ENCODE peak calls at places on chromosomes 13 and 19, in nine cellular contexts. One of them, this sample, is unnamed. For H3K27me3, the result is how much of the 10 kb centered on the place peaks cover.

GRCh38 chr13:111492341-111492945 is 172.0 kb downstream of the TEX29 start:
- DNase-seq in AG04450: no peak
- DNase-seq in prostate gland: no peak
- DNase-seq in heart right ventricle: no peak
- DNase-seq in left ventricle myocardium inferior: no peak
- DNase-seq in dorsolateral prefrontal cortex: peak
- DNase-seq in fibroblast of lung: no peak
- DNase-seq in transverse colon: no peak
- DNase-seq in upper lobe of left lung: no peak
- DNase-seq in this sample: no peak

GRCh38 chr13:73732350-73732749 is 401.9 kb downstream of the KLF12 start:
- DNase-seq in AG04450: no peak
- DNase-seq in prostate gland: no peak
- DNase-seq in heart right ventricle: no peak
- DNase-seq in left ventricle myocardium inferior: no peak
- DNase-seq in dorsolateral prefrontal cortex: no peak
- DNase-seq in fibroblast of lung: no peak
- DNase-seq in transverse colon: no peak
- DNase-seq in upper lobe of left lung: no peak
- DNase-seq in this sample: no peak

GRCh38 chr13:50131998-50132936 is 117.0 kb downstream of the KCNRG start:
- DNase-seq in AG04450: no peak
- DNase-seq in prostate gland: no peak
- DNase-seq in heart right ventricle: no peak
- DNase-seq in left ventricle myocardium inferior: no peak
- DNase-seq in dorsolateral prefrontal cortex: no peak
- DNase-seq in fibroblast of lung: no peak
- DNase-seq in transverse colon: no peak
- DNase-seq in upper lobe of left lung: no peak
- DNase-seq in this sample: no peak

GRCh38 chr19:44745386-44745831 is 3.1 kb upstream of the BCL3 start:
- DNase-seq in AG04450: no peak
- DNase-seq in prostate gland: peak
- DNase-seq in heart right ventricle: peak
- DNase-seq in left ventricle myocardium inferior: peak
- DNase-seq in dorsolateral prefrontal cortex: no peak
- DNase-seq in fibroblast of lung: peak
- DNase-seq in transverse colon: peak
- DNase-seq in upper lobe of left lung: peak
- DNase-seq in this sample: no peak

GRCh38 chr19:42850981-42851717 is 28.4 kb downstream of the PSG1 start:
- DNase-seq in AG04450: peak
- DNase-seq in prostate gland: no peak
- DNase-seq in heart right ventricle: peak
- DNase-seq in left ventricle myocardium inferior: peak
- DNase-seq in dorsolateral prefrontal cortex: no peak
- DNase-seq in fibroblast of lung: peak
- DNase-seq in transverse colon: peak
- DNase-seq in upper lobe of left lung: no peak
- DNase-seq in this sample: no peak

GRCh38 chr19:49555600-49556411 is 24.6 kb downstream of the NOSIP start:
- DNase-seq in AG04450: no peak
- DNase-seq in prostate gland: no peak
- DNase-seq in heart right ventricle: no peak
- DNase-seq in left ventricle myocardium inferior: peak
- DNase-seq in dorsolateral prefrontal cortex: no peak
- DNase-seq in fibroblast of lung: peak
- DNase-seq in transverse colon: peak
- DNase-seq in upper lobe of left lung: peak
- DNase-seq in this sample: no peak

GRCh38 chr19:58153386-58153785 is 2.8 kb upstream of the ZNF329 start:
- DNase-seq in AG04450: no peak
- DNase-seq in prostate gland: no peak
- DNase-seq in heart right ventricle: no peak
- DNase-seq in left ventricle myocardium inferior: no peak
- DNase-seq in dorsolateral prefrontal cortex: no peak
- DNase-seq in fibroblast of lung: no peak
- DNase-seq in transverse colon: no peak
- DNase-seq in upper lobe of left lung: no peak
- DNase-seq in this sample: no peak

GRCh38 chr13:113419531-113420183 is 33.6 kb downstream of the ADPRHL1 start:
- DNase-seq in AG04450: no peak
- DNase-seq in prostate gland: no peak
- DNase-seq in heart right ventricle: no peak
- DNase-seq in left ventricle myocardium inferior: no peak
- DNase-seq in dorsolateral prefrontal cortex: no peak
- DNase-seq in fibroblast of lung: no peak
- DNase-seq in transverse colon: no peak
- DNase-seq in upper lobe of left lung: no peak
- DNase-seq in this sample: no peak

GRCh38 chr13:48769107-48769704 is 115.5 kb downstream of the CYSLTR2 start:
- DNase-seq in AG04450: peak
- DNase-seq in prostate gland: peak
- DNase-seq in heart right ventricle: peak
- DNase-seq in left ventricle myocardium inferior: peak
- DNase-seq in dorsolateral prefrontal cortex: no peak
- DNase-seq in fibroblast of lung: peak
- DNase-seq in transverse colon: peak
- DNase-seq in upper lobe of left lung: no peak
- DNase-seq in this sample: peak

GRCh38 chr13:37492741-37493514 is 105.6 kb downstream of the POSTN start:
- DNase-seq in AG04450: peak
- DNase-seq in prostate gland: no peak
- DNase-seq in heart right ventricle: no peak
- DNase-seq in left ventricle myocardium inferior: no peak
- DNase-seq in dorsolateral prefrontal cortex: no peak
- DNase-seq in fibroblast of lung: peak
- DNase-seq in transverse colon: no peak
- DNase-seq in upper lobe of left lung: no peak
- DNase-seq in this sample: no peak

GRCh38 chr19:16470911-16471811 is 609 bp downstream of the EPS15L1 start:
- DNase-seq in AG04450: no peak
- DNase-seq in prostate gland: no peak
- DNase-seq in heart right ventricle: no peak
- DNase-seq in left ventricle myocardium inferior: no peak
- DNase-seq in dorsolateral prefrontal cortex: no peak
- DNase-seq in fibroblast of lung: peak
- DNase-seq in transverse colon: peak
- DNase-seq in upper lobe of left lung: no peak
- DNase-seq in this sample: peak

GRCh38 chr13:66689628-66690027 is 540.5 kb downstream of the PCDH9 start:
- DNase-seq in AG04450: no peak
- DNase-seq in prostate gland: no peak
- DNase-seq in heart right ventricle: no peak
- DNase-seq in left ventricle myocardium inferior: no peak
- DNase-seq in dorsolateral prefrontal cortex: no peak
- DNase-seq in fibroblast of lung: peak
- DNase-seq in transverse colon: no peak
- DNase-seq in upper lobe of left lung: no peak
- DNase-seq in this sample: no peak

GRCh38 chr13:88086577-88086976 is 415.4 kb downstream of the SLITRK5 start:
- DNase-seq in AG04450: peak
- DNase-seq in prostate gland: no peak
- DNase-seq in heart right ventricle: no peak
- DNase-seq in left ventricle myocardium inferior: no peak
- DNase-seq in dorsolateral prefrontal cortex: no peak
- DNase-seq in fibroblast of lung: peak
- DNase-seq in transverse colon: no peak
- DNase-seq in upper lobe of left lung: no peak
- DNase-seq in this sample: no peak

GRCh38 chr13:68323106-68323505 is 1093.0 kb upstream of the PCDH9 start:
- DNase-seq in AG04450: no peak
- DNase-seq in prostate gland: no peak
- DNase-seq in heart right ventricle: no peak
- DNase-seq in left ventricle myocardium inferior: no peak
- DNase-seq in dorsolateral prefrontal cortex: no peak
- DNase-seq in fibroblast of lung: no peak
- DNase-seq in transverse colon: no peak
- DNase-seq in upper lobe of left lung: no peak
- DNase-seq in this sample: no peak

GRCh38 chr13:33146843-33147611 is 130.8 kb downstream of the KL start:
- DNase-seq in AG04450: no peak
- DNase-seq in prostate gland: no peak
- DNase-seq in heart right ventricle: no peak
- DNase-seq in left ventricle myocardium inferior: no peak
- DNase-seq in dorsolateral prefrontal cortex: no peak
- DNase-seq in fibroblast of lung: no peak
- DNase-seq in transverse colon: no peak
- DNase-seq in upper lobe of left lung: no peak
- DNase-seq in this sample: peak

GRCh38 chr19:45668342-45668871 is 386 bp downstream of the GIPR start:
- DNase-seq in AG04450: no peak
- DNase-seq in prostate gland: no peak
- DNase-seq in heart right ventricle: no peak
- DNase-seq in left ventricle myocardium inferior: no peak
- DNase-seq in dorsolateral prefrontal cortex: no peak
- DNase-seq in fibroblast of lung: no peak
- DNase-seq in transverse colon: peak
- DNase-seq in upper lobe of left lung: peak
- DNase-seq in this sample: no peak

GRCh38 chr19:19280561-19280960 is 7.5 kb upstream of the TM6SF2 start:
- DNase-seq in AG04450: no peak
- DNase-seq in prostate gland: no peak
- DNase-seq in heart right ventricle: no peak
- DNase-seq in left ventricle myocardium inferior: no peak
- DNase-seq in dorsolateral prefrontal cortex: peak
- DNase-seq in fibroblast of lung: peak
- DNase-seq in transverse colon: no peak
- DNase-seq in upper lobe of left lung: no peak
- DNase-seq in this sample: no peak
- H3K4me3 ChIP-seq in AG04450: no peak
- H3K4me3 ChIP-seq in prostate gland: no peak
- H3K4me3 ChIP-seq in heart right ventricle: no peak
- H3K4me3 ChIP-seq in left ventricle myocardium inferior: no peak
- H3K4me3 ChIP-seq in dorsolateral prefrontal cortex: no peak
- H3K4me3 ChIP-seq in fibroblast of lung: no peak
- H3K4me3 ChIP-seq in transverse colon: no peak
- H3K4me3 ChIP-seq in upper lobe of left lung: no peak
- H3K4me3 ChIP-seq in this sample: no peak

GRCh38 chr19:14350866-14351265 is 30.4 kb upstream of the ADGRE5 start:
- DNase-seq in AG04450: no peak
- DNase-seq in prostate gland: no peak
- DNase-seq in heart right ventricle: no peak
- DNase-seq in left ventricle myocardium inferior: no peak
- DNase-seq in dorsolateral prefrontal cortex: no peak
- DNase-seq in fibroblast of lung: no peak
- DNase-seq in transverse colon: no peak
- DNase-seq in upper lobe of left lung: no peak
- DNase-seq in this sample: no peak

GRCh38 chr19:14349426-14349825 is 31.8 kb upstream of the ADGRE5 start:
- DNase-seq in AG04450: no peak
- DNase-seq in prostate gland: no peak
- DNase-seq in heart right ventricle: no peak
- DNase-seq in left ventricle myocardium inferior: no peak
- DNase-seq in dorsolateral prefrontal cortex: no peak
- DNase-seq in fibroblast of lung: no peak
- DNase-seq in transverse colon: no peak
- DNase-seq in upper lobe of left lung: no peak
- DNase-seq in this sample: no peak

GRCh38 chr19:14354445-14354844 is 26.8 kb upstream of the ADGRE5 start:
- DNase-seq in AG04450: no peak
- DNase-seq in prostate gland: no peak
- DNase-seq in heart right ventricle: no peak
- DNase-seq in left ventricle myocardium inferior: no peak
- DNase-seq in dorsolateral prefrontal cortex: no peak
- DNase-seq in fibroblast of lung: no peak
- DNase-seq in transverse colon: no peak
- DNase-seq in upper lobe of left lung: no peak
- DNase-seq in this sample: no peak

GRCh38 chr19:14350302-14350701 is 30.9 kb upstream of the ADGRE5 start:
- DNase-seq in AG04450: no peak
- DNase-seq in prostate gland: no peak
- DNase-seq in heart right ventricle: no peak
- DNase-seq in left ventricle myocardium inferior: no peak
- DNase-seq in dorsolateral prefrontal cortex: no peak
- DNase-seq in fibroblast of lung: no peak
- DNase-seq in transverse colon: no peak
- DNase-seq in upper lobe of left lung: no peak
- DNase-seq in this sample: no peak

GRCh38 chr19:14352526-14352925 is 28.7 kb upstream of the ADGRE5 start:
- DNase-seq in AG04450: no peak
- DNase-seq in prostate gland: no peak
- DNase-seq in heart right ventricle: no peak
- DNase-seq in left ventricle myocardium inferior: no peak
- DNase-seq in dorsolateral prefrontal cortex: no peak
- DNase-seq in fibroblast of lung: no peak
- DNase-seq in transverse colon: no peak
- DNase-seq in upper lobe of left lung: no peak
- DNase-seq in this sample: no peak
- H3K27me3 ChIP-seq in AG04450: under half
- H3K27me3 ChIP-seq in prostate gland: under half
- H3K27me3 ChIP-seq in heart right ventricle: under half
- H3K27me3 ChIP-seq in left ventricle myocardium inferior: under half
- H3K27me3 ChIP-seq in dorsolateral prefrontal cortex: under half
- H3K27me3 ChIP-seq in fibroblast of lung: under half
- H3K27me3 ChIP-seq in transverse colon: under half
- H3K27me3 ChIP-seq in upper lobe of left lung: under half
- H3K27me3 ChIP-seq in this sample: under half

DNA sequence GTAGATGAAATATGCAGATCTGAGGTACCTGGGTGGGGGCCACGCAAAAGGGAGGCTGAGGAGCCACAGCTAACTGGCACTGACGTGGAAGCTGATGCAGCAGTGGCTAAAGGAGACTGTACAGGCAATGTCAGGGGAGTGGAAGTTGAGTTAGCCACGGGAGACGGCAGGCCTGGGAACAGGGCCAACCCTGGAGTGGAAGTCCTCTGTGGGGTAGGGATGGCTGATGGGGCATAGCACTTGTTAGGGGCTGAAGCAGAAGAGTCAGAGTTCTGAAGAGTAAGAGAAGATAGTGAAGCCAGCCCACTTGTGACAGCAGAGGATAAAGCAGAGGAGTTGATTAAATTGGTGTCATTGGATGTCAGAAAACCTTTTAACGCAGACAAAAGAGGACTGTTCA is 22.8 kb upstream of the STOML3 start:
- DNase-seq in AG04450: no peak
- DNase-seq in prostate gland: no peak
- DNase-seq in heart right ventricle: no peak
- DNase-seq in left ventricle myocardium inferior: no peak
- DNase-seq in dorsolateral prefrontal cortex: no peak
- DNase-seq in fibroblast of lung: no peak
- DNase-seq in transverse colon: no peak
- DNase-seq in upper lobe of left lung: no peak
- DNase-seq in this sample: no peak
- TF ChIP-seq CTCF in AG04450: no peak
- TF ChIP-seq CTCF in prostate gland: no peak
- TF ChIP-seq CTCF in heart right ventricle: no peak
- TF ChIP-seq CTCF in left ventricle myocardium inferior: no peak
- TF ChIP-seq CTCF in dorsolateral prefrontal cortex: no peak
- TF ChIP-seq CTCF in fibroblast of lung: no peak
- TF ChIP-seq CTCF in transverse colon: no peak
- TF ChIP-seq CTCF in upper lobe of left lung: no peak
- TF ChIP-seq CTCF in this sample: no peak

DNA sequence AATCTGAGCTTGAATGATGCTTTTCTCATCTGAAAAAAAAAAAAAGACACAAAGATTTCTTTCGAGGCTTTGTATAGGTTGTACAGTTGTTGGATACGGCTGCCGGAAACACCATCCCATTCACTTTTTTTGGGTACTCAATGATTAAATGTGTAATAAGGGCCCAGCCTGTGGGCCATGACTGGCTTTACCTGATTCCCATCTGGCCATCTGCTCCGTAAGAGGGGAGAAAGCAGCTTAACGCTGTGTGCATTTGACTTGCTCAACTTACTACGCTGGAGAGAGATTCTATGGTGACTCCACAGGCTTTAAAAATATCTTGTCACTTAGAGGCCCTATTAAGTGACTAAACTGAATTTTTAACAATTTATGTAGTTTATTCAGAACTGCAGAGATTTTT is 731 bp downstream of the ZNF558 start:
- DNase-seq in AG04450: no peak
- DNase-seq in prostate gland: no peak
- DNase-seq in heart right ventricle: no peak
- DNase-seq in left ventricle myocardium inferior: no peak
- DNase-seq in dorsolateral prefrontal cortex: no peak
- DNase-seq in fibroblast of lung: no peak
- DNase-seq in transverse colon: no peak
- DNase-seq in upper lobe of left lung: no peak
- DNase-seq in this sample: no peak
- H3K4me3 ChIP-seq in AG04450: peak
- H3K4me3 ChIP-seq in prostate gland: peak
- H3K4me3 ChIP-seq in heart right ventricle: peak
- H3K4me3 ChIP-seq in left ventricle myocardium inferior: peak
- H3K4me3 ChIP-seq in dorsolateral prefrontal cortex: peak
- H3K4me3 ChIP-seq in fibroblast of lung: peak
- H3K4me3 ChIP-seq in transverse colon: no peak
- H3K4me3 ChIP-seq in upper lobe of left lung: peak
- H3K4me3 ChIP-seq in this sample: peak